ENCODE peak calls at places on chromosomes 13 and 19, in seven cellular contexts. L is GM12864, U is A549, T is brain microvascular endothelial cell, G is lower leg skin, Y is HFF-Myc, R is DND-41. B is an unnamed sample.

GRCh38 chr13:106295971-106296370 is 239.5 kb downstream of the EFNB2 start:
- DNase-seq in L (no peak), U (no peak), T (no peak), G (no peak), Y (no peak), R (no peak), B (no peak)

GRCh38 chr13:29679357-29680050 is 84.0 kb upstream of the SLC7A1 start:
- DNase-seq in L (no peak), U (no peak), T (no peak), G (no peak), Y (no peak), R (no peak), B (no peak)

GRCh38 chr13:35826626-35827254 is 304.4 kb downstream of the DCLK1 start:
- DNase-seq in L (no peak), U (peak), T (no peak), G (no peak), Y (no peak), R (peak), B (no peak)

GRCh38 chr13:94362411-94362909 is 117.0 kb downstream of the DCT start:
- DNase-seq in L (peak), U (peak), T (peak), G (peak), Y (peak), R (peak), B (no peak)

GRCh38 chr13:31236211-31236786 is 36.5 kb downstream of the B3GLCT start:
- DNase-seq in L (no peak), U (peak), T (peak), G (no peak), Y (no peak), R (peak), B (no peak)

GRCh38 chr13:106710267-106710666 is 142.3 kb upstream of the ARGLU1 start:
- DNase-seq in L (no peak), U (no peak), T (no peak), G (no peak), Y (no peak), R (no peak), B (no peak)

GRCh38 chr19:1855828-1856255 is 7.5 kb downstream of the KLF16 start:
- DNase-seq in L (no peak), U (no peak), T (no peak), G (no peak), Y (no peak), R (no peak), B (no peak)

GRCh38 chr19:12314553-12314952 is 18.9 kb downstream of the ZNF563 start:
- DNase-seq in L (no peak), U (no peak), T (no peak), G (no peak), Y (no peak), R (no peak), B (no peak)

GRCh38 chr19:5934779-5935472 is 20.9 kb downstream of the CAPS start:
- DNase-seq in L (no peak), U (no peak), T (peak), G (no peak), Y (peak), R (no peak), B (no peak)

GRCh38 chr19:46229442-46229841 is at the start of gene IGFL1:
- DNase-seq in L (no peak), U (no peak), T (no peak), G (no peak), Y (no peak), R (no peak), B (no peak)

GRCh38 chr13:40309881-40310280 is 356.6 kb downstream of the FOXO1 start:
- DNase-seq in L (no peak), U (no peak), T (no peak), G (no peak), Y (no peak), R (no peak), B (no peak)

GRCh38 chr13:23993439-23993980 is 96.2 kb upstream of the C1QTNF9B start:
- DNase-seq in L (no peak), U (no peak), T (peak), G (no peak), Y (no peak), R (no peak), B (no peak)

GRCh38 chr13:108086678-108087077 is 128.7 kb downstream of the LIG4 start:
- DNase-seq in L (no peak), U (peak), T (peak), G (no peak), Y (no peak), R (no peak), B (no peak)

GRCh38 chr13:79519252-79519651 is 38.3 kb downstream of the NDFIP2 start:
- DNase-seq in L (no peak), U (peak), T (no peak), G (no peak), Y (no peak), R (no peak), B (no peak)

GRCh38 chr19:45444318-45445041 is 20.8 kb upstream of the ERCC1 start:
- DNase-seq in L (no peak), U (peak), T (peak), G (peak), Y (no peak), R (no peak), B (peak)

GRCh38 chr19:54148158-54148557 is 10.6 kb downstream of the CNOT3 start:
- DNase-seq in L (no peak), U (no peak), T (no peak), G (no peak), Y (no peak), R (no peak), B (no peak)

GRCh38 chr13:46687810-46688209 is 109.2 kb downstream of the ESD start:
- DNase-seq in L (no peak), U (peak), T (peak), G (no peak), Y (peak), R (no peak), B (no peak)

GRCh38 chr13:32316476-32316875 is 1.2 kb downstream of the BRCA2 start:
- DNase-seq in L (no peak), U (no peak), T (no peak), G (no peak), Y (no peak), R (no peak), B (no peak)

GRCh38 chr13:52104624-52105023 is 24.2 kb downstream of the NEK5 start:
- DNase-seq in L (no peak), U (peak), T (no peak), G (no peak), Y (no peak), R (no peak), B (no peak)

GRCh38 chr13:101297794-101298193 is 118.5 kb downstream of the NALCN start:
- DNase-seq in L (no peak), U (no peak), T (no peak), G (no peak), Y (no peak), R (no peak), B (no peak)

GRCh38 chr19:3218037-3218661 is 6.3 kb upstream of the CELF5 start:
- DNase-seq in L (no peak), U (no peak), T (no peak), G (no peak), Y (no peak), R (no peak), B (no peak)

GRCh38 chr13:43874512-43875092 is 4.9 kb downstream of the CCDC122 start:
- DNase-seq in L (no peak), U (no peak), T (no peak), G (no peak), Y (no peak), R (no peak), B (peak)

GRCh38 chr19:15038304-15038703 is 11.0 kb upstream of the CASP14 start:
- DNase-seq in L (no peak), U (no peak), T (no peak), G (peak), Y (no peak), R (no peak), B (no peak)

GRCh38 chr13:104132849-104133248 is 1066.6 kb upstream of the SLC10A2 start:
- DNase-seq in L (no peak), U (no peak), T (no peak), G (no peak), Y (no peak), R (no peak), B (no peak)

GRCh38 chr13:111853766-111854165 is 213.2 kb upstream of the SOX1 start:
- DNase-seq in L (no peak), U (no peak), T (no peak), G (no peak), Y (no peak), R (no peak), B (no peak)

GRCh38 chr19:51703655-51704515 is 10.8 kb downstream of the SPACA6 start:
- DNase-seq in L (peak), U (peak), T (peak), G (peak), Y (no peak), R (peak), B (peak)

GRCh38 chr19:49340069-49340864 is 5.1 kb downstream of the CD37 start:
- DNase-seq in L (peak), U (no peak), T (no peak), G (no peak), Y (no peak), R (peak), B (peak)

GRCh38 chr13:36131931-36132297 is 732 bp upstream of the DCLK1 start:
- DNase-seq in L (no peak), U (no peak), T (peak), G (peak), Y (no peak), R (no peak), B (no peak)

GRCh38 chr13:43838909-43839308 is 40.6 kb downstream of the CCDC122 start:
- DNase-seq in L (no peak), U (no peak), T (no peak), G (no peak), Y (peak), R (no peak), B (no peak)

GRCh38 chr13:45162194-45162593 is 38.7 kb downstream of the KCTD4 start:
- DNase-seq in L (no peak), U (no peak), T (no peak), G (no peak), Y (no peak), R (no peak), B (no peak)

GRCh38 chr19:32404213-32404938 is 1.2 kb upstream of the DPY19L3 start:
- DNase-seq in L (no peak), U (no peak), T (no peak), G (no peak), Y (no peak), R (peak), B (no peak)

GRCh38 chr19:17419154-17419490 is 725 bp upstream of the MVB12A start:
- DNase-seq in L (no peak), U (no peak), T (no peak), G (no peak), Y (no peak), R (no peak), B (no peak)

GRCh38 chr13:30158774-30159445 is 148.4 kb downstream of the KATNAL1 start:
- DNase-seq in L (no peak), U (no peak), T (peak), G (no peak), Y (peak), R (no peak), B (no peak)

DNA sequence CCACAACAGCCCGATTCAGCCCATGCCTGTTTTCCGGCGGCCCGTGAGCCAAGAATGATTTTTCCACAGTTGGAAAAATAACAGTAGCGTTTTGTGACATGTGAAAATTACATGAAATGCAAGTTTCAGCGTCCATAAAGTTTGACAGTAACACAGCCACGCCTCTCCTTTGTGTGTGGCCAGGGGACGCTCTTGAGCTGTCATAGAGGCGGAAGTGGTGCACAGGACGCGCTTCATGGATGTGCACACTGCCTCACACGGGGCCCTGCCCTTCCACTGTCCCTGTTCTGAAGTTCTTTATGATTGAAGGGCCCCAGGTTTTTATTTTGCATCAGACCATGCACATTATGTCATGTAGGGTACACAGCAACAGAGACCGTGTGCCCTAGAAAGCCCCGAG is 12.4 kb upstream of the ELAVL1 start:
- DNase-seq in L (peak), U (no peak), T (no peak), G (no peak), Y (no peak), R (no peak), B (no peak)
- TF ChIP-seq CTCF in L (peak), U (no peak), T (no peak), G (no peak), Y (peak), R (peak), B (peak)

GRCh38 chr19:38695832-38696732 is 48.2 kb downstream of the CAPN12 start:
- DNase-seq in L (no peak), U (no peak), T (no peak), G (no peak), Y (no peak), R (no peak), B (no peak)

GRCh38 chr19:38695319-38695683 is 47.9 kb downstream of the ACTN4 start:
- DNase-seq in L (no peak), U (no peak), T (no peak), G (no peak), Y (no peak), R (no peak), B (no peak)

GRCh38 chr19:38692458-38693379 is 45.3 kb downstream of the ACTN4 start:
- DNase-seq in L (no peak), U (no peak), T (no peak), G (no peak), Y (no peak), R (no peak), B (no peak)

GRCh38 chr19:38691938-38692457 is 44.5 kb downstream of the ACTN4 start:
- DNase-seq in L (no peak), U (peak), T (peak), G (no peak), Y (peak), R (no peak), B (no peak)

DNA sequence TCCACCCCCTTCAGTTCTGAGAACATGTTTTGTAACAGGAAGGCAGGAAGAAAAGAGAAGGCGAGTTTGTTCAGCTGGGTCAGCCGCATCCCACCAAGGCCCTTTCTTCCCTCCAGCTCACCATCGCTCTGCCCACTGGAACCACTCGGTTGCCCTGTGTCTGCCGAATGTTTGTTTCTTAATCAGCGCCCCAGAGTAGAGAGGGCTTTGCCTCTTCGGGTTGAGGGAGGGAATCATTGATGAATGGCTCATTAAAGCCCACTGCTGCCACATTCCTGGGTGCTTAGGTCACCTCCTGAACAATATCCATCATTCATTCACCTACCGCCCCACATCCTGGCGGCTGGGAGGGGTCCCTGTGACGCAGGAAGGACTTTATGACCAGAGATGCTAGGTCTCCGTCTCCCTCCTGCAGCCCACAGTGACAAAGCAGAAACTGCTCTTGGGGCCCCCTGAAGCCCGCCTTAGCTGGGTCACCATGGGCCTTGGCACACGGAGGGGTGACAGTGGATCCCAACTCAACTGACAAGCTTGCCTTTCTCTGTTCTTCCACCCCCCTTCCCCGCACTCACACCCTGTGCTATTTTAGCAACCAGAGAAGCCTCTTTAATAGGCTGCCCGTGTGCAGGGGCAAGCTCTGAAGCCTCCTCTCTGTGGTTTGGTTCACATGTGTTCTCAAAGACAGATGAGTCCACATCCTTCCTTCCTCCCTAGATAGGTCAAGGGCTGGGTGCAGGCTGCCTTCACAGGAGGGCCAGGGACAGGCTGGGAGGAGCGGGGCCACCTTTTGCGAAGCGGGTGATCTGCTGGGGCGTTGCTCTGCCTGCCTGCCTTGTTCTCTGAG is 46.2 kb downstream of the ACTN4 start:
- DNase-seq in L (peak), U (peak), T (peak), G (no peak), Y (peak), R (peak), B (no peak)
- H3K4me3 ChIP-seq in L (no peak), U (peak), T (peak), G (no peak), Y (no peak), R (no peak), B (no peak)

GRCh38 chr13:85896516-85897450 is 97.6 kb upstream of the SLITRK6 start:
- DNase-seq in L (no peak), U (peak), T (no peak), G (no peak), Y (no peak), R (no peak), B (no peak)
- TF ChIP-seq CTCF in L (peak), U (no peak), T (peak), G (no peak), Y (no peak), R (peak), B (no peak)

GRCh38 chr19:52786078-52786463 is 520 bp downstream of the ZNF600 start:
- DNase-seq in L (no peak), U (no peak), T (no peak), G (no peak), Y (no peak), R (no peak), B (no peak)

GRCh38 chr19:52789440-52789839 is 2.8 kb upstream of the ZNF600 start:
- DNase-seq in L (no peak), U (no peak), T (no peak), G (no peak), Y (no peak), R (no peak), B (no peak)

DNA sequence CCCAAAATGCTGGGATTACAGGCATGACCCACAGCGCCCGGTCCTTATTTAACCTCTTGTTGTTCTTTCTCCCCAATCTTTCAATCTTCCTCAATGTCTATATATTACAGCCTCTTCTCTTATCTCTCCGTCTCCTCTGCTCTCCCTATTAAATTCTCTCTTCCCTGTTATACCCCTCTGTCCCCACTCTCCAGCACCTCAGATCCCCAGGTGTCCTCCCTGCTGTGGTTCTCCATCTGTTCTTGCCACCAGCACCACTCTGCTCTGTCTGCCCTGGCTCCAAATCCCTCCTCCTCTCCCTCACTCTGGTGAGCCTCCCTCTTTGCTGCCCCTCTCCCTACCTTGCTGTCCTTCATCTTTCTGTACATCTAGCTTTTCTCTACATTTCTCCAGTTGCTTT is 1.1 kb downstream of the ZNF600 start:
- DNase-seq in L (no peak), U (no peak), T (no peak), G (no peak), Y (no peak), R (no peak), B (no peak)
- H3K4me3 ChIP-seq in L (peak), U (no peak), T (no peak), G (no peak), Y (no peak), R (no peak), B (peak)

DNA sequence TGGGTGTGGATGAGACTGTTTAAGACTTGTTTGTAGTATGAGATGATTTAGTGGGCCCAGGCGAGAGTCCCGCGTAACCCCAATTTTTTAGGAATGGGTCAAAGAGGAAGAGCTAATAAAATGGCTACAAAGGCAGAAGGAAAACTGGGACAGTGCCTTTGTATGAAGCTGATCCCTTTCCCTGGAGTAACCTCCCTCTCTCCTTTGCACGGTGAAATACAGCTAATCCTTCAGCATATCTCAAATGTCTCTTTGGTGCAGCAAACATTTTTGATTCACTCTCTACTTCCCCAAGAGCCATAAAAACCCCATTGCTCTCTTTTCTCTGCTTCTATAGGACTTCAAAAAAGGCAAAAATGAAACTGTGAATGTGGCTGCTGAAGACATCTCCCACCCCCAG is 473.8 kb downstream of the KLF5 start:
- DNase-seq in L (no peak), U (no peak), T (no peak), G (no peak), Y (no peak), R (no peak), B (no peak)
- TF ChIP-seq CTCF in L (no peak), U (no peak), T (no peak), G (no peak), Y (no peak), R (no peak), B (no peak)

GRCh38 chr13:20713014-20713376 is 9.5 kb downstream of the IL17D start:
- DNase-seq in L (no peak), U (no peak), T (no peak), G (no peak), Y (no peak), R (no peak), B (no peak)
- H3K4me3 ChIP-seq in L (no peak), U (peak), T (peak), G (no peak), Y (peak), R (no peak), B (no peak)

DNA sequence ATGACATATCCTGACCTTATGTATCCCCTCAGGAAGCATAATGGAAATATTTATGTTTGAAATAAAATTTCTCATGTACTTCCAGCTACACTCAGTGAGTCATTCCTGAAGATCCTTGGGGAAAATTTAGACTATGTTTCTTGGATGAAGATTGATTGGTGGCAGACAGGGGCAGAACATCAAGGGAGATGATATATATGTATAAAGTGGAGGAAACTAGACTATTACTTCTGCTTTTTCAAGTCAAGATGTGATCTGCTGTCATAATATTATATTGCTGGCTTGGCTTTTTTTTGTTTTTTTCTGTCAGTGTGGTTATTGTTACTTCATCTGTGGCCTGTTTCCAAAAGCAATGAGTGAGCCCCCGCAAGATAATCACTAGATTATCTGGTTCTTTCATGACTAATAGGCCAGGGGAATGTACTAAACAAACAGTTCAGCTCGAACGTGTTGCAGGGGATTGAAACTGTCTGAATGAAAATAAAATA is 87.2 kb upstream of the TNFSF11 start:
- DNase-seq in L (no peak), U (peak), T (peak), G (no peak), Y (no peak), R (no peak), B (no peak)
- TF ChIP-seq CTCF in L (no peak), U (no peak), T (no peak), G (no peak), Y (no peak), R (no peak), B (no peak)

DNA sequence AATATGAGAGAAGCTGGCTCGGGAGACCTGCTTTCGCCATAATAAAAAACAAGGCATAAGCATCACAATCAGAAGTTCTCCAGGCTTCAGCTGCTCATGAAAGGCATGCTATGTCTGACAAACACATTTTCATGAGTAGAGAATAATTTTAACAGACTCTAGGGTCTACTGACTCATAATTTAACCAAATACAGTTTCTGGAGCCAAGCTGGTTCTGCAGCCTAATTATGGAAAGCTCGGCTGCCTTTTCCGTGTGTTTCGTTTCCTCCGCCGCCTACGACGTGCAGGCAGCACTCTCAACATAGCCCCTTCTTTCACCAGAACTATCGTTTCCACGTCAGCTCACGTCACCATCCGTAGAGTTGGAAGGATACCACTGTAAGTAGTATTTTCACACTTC is 5.7 kb downstream of the MCF2L start:
- DNase-seq in L (no peak), U (no peak), T (no peak), G (no peak), Y (no peak), R (no peak), B (no peak)
- H3K4me3 ChIP-seq in L (no peak), U (no peak), T (no peak), G (no peak), Y (no peak), R (no peak), B (no peak)

B was measured in GM06990.